ENCODE peak calls at places on chromosomes 16 and 17, in five cellular contexts. K is transverse colon, L is stomach, A is heart right ventricle, N is psoas muscle. Q is an unnamed sample. For H3K36me3 and H3K4me1, the result is how much of the 10 kb centered on the place peaks cover.

GRCh38 chr17:5788266-5788900 is 204.1 kb upstream of the NLRP1 start:
- DNase-seq in A (no peak), L (no peak), K (no peak), N (no peak), Q (no peak)

GRCh38 chr16:13923703-13924298 is 3.8 kb downstream of the ERCC4 start:
- DNase-seq in A (no peak), L (no peak), K (no peak), N (no peak), Q (no peak)

GRCh38 chr16:82302007-82302733 is 132.1 kb upstream of the MPHOSPH6 start:
- DNase-seq in N (no peak), K (no peak), L (no peak), A (peak), Q (no peak)

GRCh38 chr17:70099884-70100283 is 24.9 kb downstream of the KCNJ16 start:
- DNase-seq in K (no peak), N (no peak), L (no peak), A (no peak), Q (no peak)

GRCh38 chr17:61351745-61352407 is 47.8 kb upstream of the TBX2 start:
- DNase-seq in K (no peak), N (no peak), L (no peak), A (no peak), Q (no peak)

GRCh38 chr17:27989046-27989445 is 53.4 kb upstream of the NLK start:
- DNase-seq in K (no peak), N (no peak), A (no peak), L (no peak), Q (no peak)

GRCh38 chr17:30376621-30377452 is 1.9 kb upstream of the CPD start:
- DNase-seq in L (no peak), K (no peak), N (no peak), A (peak), Q (peak)

GRCh38 chr17:2111691-2112090 is 56.8 kb downstream of the HIC1 start:
- DNase-seq in A (no peak), N (no peak), K (no peak), L (peak), Q (no peak)

GRCh38 chr17:81664051-81664470 is 2.3 kb downstream of the OXLD1 start:
- DNase-seq in L (no peak), A (no peak), K (no peak), N (no peak), Q (no peak)

GRCh38 chr16:75579435-75579834 is 13.3 kb downstream of the GABARAPL2 start:
- DNase-seq in A (no peak), L (no peak), N (no peak), K (no peak), Q (no peak)

GRCh38 chr16:61243954-61244353 is 792.3 kb downstream of the CDH8 start:
- DNase-seq in L (no peak), A (no peak), N (no peak), K (no peak), Q (no peak)

DNA sequence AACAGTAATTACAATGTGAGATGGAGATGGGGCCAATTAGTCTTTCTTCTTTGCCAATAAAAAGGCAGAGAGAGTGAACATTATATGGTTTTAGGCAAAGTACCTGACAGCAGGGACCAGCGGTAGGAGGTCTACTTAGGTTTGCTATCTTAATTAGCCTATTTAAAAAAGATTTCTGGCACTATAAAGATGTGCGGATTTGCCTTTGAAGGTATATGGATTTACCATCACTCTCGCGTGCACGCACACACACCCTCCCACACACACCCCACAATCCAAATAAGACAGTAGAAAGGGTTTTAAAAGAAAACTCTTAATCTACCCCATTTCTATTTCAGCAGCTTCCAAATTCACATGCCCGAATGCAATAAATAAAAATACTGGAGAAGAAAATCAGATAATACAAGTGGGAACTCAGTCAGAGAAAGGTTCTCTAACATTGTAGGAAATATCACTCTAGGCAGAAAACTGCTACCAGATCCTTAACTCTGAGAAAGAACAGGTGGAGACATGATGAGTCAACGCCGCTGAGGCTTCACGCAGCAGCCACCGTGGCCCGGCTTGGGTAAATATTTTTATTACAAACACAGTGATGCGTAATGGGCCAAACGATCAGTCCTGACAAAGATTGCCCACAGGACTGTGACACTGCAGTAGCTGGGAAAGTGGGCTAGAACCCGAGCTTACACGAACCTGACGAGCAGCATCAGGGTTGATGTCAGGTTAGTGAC is 66.6 kb upstream of the AXIN2 start:
- DNase-seq in K (peak), N (peak), A (no peak), L (peak), Q (no peak)
- H3K36me3 ChIP-seq in K (under half), N (under half), A (under half), L (under half), Q (under half)

DNA sequence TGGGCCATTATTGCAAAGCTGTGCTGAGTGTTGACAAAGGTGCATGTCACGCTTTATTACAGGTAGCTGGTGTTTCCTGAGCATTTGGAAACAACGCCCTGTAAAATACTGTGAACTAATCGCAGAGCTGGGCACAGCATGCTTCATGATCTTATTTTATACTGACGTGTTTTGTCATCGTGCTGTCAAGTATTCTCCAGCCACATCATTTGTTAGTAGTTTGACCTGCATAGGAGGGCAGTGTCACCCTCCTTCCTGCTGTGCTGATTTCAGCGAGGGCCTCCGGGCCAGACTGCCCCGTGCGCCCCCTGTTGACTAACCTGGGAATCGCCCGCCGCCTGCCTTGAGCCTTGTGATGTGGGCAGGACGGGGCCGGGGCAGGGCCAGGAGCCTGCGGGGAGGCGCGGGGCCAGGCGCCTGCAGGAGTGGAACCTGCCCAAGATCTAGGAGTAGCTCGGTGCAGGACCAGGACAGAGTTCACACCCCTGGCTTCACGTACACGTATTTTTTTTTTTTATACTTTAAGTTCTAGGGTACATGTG is 820.7 kb downstream of the KCNJ18 start:
- DNase-seq in K (no peak), L (no peak), A (no peak), N (no peak), Q (no peak)
- TF ChIP-seq CTCF in K (no peak), L (no peak), A (no peak), N (no peak), Q (no peak)

DNA sequence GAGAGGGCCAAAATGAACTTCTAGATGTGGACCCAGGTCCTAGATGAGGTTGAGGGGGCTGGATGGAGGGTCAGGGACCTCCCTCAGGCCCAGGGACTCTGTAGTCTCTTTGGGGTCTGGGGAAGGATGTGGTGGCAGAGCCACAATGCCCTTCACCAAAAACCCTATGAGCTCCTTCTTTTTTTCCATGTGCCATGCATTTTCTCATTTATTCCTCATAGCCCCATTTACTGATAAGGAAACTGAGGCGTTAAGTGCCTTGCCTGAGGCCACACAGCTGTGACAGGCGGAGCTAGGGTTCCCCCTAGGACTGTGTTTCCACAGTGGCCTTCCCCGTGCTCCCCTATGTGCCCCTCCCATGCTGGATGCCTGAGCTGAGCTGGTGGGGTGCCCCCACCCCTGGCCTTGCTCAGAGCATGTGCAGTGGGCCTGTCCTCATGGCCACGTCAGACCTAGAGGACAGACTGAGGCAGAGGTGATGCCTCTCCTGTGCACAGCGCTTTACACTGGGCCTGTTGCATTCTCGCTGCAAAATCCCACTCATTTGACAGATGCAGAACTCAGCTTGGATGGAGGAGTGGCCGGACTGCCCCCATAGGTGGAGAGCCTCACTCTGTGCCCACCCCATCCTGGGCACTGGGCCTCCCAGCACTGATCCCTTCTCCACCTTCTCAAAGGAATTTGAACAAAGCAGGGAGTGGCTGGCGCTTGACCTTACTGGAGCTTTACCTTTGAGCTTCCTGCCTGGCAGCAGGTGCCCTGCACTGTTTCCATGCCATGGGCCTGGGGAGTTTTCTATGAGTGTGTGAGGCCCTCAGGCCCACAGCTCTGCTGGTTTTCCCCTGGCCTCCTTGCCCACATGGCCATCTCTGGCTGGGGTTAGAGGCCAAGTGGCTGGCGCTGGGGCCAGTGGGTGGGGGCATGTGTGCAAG is 2.5 kb downstream of the MAP2K3 start:
- DNase-seq in A (no peak), L (peak), N (no peak), K (peak), Q (no peak)
- H3K4me1 ChIP-seq in A (half or more), L (half or more), N (half or more), K (under half), Q (half or more)

GRCh38 chr16:23578096-23578830 is 17.9 kb downstream of the NDUFAB1 start:
- DNase-seq in L (no peak), A (no peak), N (no peak), K (no peak), Q (no peak)

GRCh38 chr16:23581746-23582145 is 14.4 kb downstream of the NDUFAB1 start:
- DNase-seq in K (no peak), L (no peak), N (no peak), A (no peak), Q (no peak)

GRCh38 chr16:23577493-23577892 is 18.6 kb downstream of the NDUFAB1 start:
- DNase-seq in L (no peak), A (no peak), K (no peak), N (no peak), Q (no peak)

GRCh38 chr16:23579371-23579770 is 16.7 kb downstream of the NDUFAB1 start:
- DNase-seq in A (no peak), L (no peak), K (no peak), N (no peak), Q (no peak)

GRCh38 chr16:23580391-23580790 is 15.7 kb downstream of the NDUFAB1 start:
- DNase-seq in A (no peak), N (no peak), L (no peak), K (no peak), Q (no peak)
- H3K36me3 ChIP-seq in A (half or more), N (under half), L (half or more), K (under half), Q (under half)

DNA sequence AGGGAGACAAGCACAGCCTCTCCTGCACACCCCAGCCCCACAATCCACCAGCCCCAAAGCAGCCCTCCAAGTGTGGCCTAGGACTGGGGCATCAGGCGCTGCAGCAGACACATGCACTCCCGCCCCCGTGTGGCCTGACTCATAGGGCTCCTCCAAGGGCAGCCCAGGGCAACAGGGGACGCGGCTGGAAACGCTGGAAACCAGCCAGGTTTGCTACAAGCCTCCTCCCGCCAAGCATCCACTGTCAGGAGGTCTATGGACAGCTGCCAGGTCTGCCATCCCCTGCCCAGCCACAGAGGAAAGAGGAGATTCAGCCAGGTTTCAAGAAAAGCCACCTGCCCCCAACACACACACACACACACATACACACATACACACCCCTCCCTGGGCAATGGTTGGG is 25.8 kb downstream of the SRCIN1 start:
- DNase-seq in L (peak), N (no peak), A (peak), K (no peak), Q (peak)
- TF ChIP-seq CTCF in L (no peak), N (no peak), A (no peak), K (no peak), Q (no peak)

GRCh38 chr17:57505841-57506240 is 239.3 kb downstream of the CCDC182 start:
- DNase-seq in L (no peak), A (no peak), N (no peak), K (no peak), Q (no peak)

GRCh38 chr17:57507828-57508227 is 237.3 kb downstream of the CCDC182 start:
- DNase-seq in N (no peak), L (no peak), K (no peak), A (no peak), Q (no peak)

GRCh38 chr17:57511475-57512123 is 233.5 kb downstream of the CCDC182 start:
- DNase-seq in A (no peak), N (no peak), K (no peak), L (no peak), Q (no peak)

GRCh38 chr17:57506253-57506911 is 238.7 kb downstream of the CCDC182 start:
- DNase-seq in A (no peak), N (no peak), K (no peak), L (no peak), Q (no peak)

GRCh38 chr17:57508706-57509105 is 236.4 kb downstream of the CCDC182 start:
- DNase-seq in K (no peak), A (no peak), L (no peak), N (no peak), Q (no peak)
- H3K4me1 ChIP-seq in K (under half), A (under half), L (under half), N (under half), Q (under half)

GRCh38 chr16:19563377-19563776 is 7.9 kb downstream of the VPS35L start:
- DNase-seq in L (no peak), K (no peak), N (no peak), A (no peak), Q (no peak)

GRCh38 chr16:19566362-19566761 is 10.9 kb downstream of the VPS35L start:
- DNase-seq in N (no peak), A (no peak), L (no peak), K (no peak), Q (no peak)

DNA sequence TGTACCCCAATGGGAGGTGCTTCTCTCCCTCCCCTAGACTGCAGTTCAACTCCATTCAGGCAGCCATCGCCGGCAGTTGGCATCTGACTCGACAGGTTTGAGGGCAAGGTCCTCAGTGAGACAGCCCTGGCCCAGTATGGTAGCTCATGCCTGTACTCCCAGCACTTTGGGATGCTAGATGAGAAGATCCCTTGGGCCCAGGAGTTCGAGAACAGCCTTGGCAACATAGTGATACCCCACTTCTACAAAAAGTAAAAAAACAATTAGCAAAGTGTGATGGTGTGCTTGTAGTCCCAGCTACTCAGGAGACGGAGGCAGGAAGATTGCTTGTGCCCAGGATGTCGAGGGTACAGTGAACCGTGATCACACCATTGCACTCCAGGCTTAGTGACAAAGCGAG is 12.1 kb downstream of the VPS35L start:
- DNase-seq in N (no peak), L (no peak), A (no peak), K (no peak), Q (no peak)
- H3K36me3 ChIP-seq in N (under half), L (half or more), A (half or more), K (under half), Q (half or more)

DNA sequence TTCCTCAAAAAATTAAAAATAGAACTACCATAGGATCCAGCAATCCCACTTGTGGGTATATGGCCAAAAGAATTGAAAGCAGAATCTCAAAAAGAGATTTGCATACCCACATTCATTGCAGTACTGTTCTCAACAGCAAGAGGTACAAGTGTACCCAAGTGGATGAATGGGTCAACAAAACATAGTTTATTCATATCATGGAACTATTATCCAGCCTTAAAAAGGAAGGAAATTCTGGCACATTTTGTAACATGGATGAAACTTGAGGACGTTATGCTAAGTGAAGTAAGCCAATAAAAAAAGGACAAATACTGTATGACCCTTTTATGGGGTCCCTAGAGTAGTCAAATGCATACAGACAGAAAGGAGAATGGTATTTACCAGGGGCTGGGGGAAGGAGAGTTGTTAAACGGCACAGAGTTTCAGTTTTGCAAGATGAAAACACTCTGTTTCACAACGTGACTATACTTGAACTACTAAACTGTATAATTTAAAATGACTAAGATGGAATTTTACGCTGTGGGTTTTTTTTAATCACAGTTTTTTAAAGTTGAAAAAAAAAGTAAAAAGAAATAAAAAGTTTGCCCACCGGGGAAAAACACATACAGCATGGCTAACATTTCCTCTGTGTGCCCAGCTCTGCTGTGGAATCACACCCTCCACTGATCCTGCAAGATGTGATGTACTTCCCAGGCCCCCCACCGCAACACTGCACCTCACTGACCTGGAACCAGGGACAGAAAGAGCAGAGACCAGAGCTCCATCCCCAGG is 6.1 kb downstream of the TVP23A start:
- DNase-seq in N (no peak), K (no peak), L (no peak), A (no peak), Q (no peak)
- TF ChIP-seq CTCF in N (no peak), K (no peak), L (no peak), A (no peak), Q (no peak)

DNA sequence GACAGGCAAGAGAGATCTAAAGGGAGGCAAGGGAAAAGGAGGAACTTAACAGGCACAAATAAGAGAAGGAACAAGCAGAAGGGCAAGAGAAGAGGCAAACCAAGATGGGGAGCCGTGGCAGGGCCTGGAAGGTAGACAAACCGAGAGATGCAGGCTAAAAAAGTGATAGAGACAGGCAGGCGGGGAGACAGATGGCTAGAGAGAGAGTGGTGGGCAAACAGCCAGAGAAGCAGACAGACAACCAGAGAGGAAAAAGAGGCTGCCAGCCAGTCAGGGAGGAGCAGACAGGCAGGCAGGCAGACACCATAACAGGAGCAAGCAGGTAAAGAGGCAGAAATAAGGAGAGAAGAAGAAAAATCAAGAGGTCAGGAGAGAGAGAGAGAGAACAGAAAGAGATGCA is 6.9 kb upstream of the CHD3 start:
- DNase-seq in K (no peak), A (no peak), N (no peak), L (no peak), Q (peak)
- H3K4me1 ChIP-seq in K (under half), A (under half), N (under half), L (half or more), Q (under half)